ENCODE peak calls at places on chromosomes 5 and 9, in six cellular contexts. O, A, N, C, V and L are unnamed samples.

GRCh38 chr9:116465591-116466288 is 221.4 kb upstream of the TRIM32 start:
- DNase-seq in O (no peak), A (no peak), N (no peak), C (no peak), V (no peak), L (no peak)

GRCh38 chr5:141945511-141946024 is 12.4 kb downstream of the PCDH12 start:
- DNase-seq in O (no peak), A (no peak), N (no peak), C (peak), V (no peak), L (no peak)

GRCh38 chr5:100516285-100516684 is 18.9 kb upstream of the FAM174A start:
- DNase-seq in O (no peak), A (no peak), N (no peak), C (no peak), V (peak), L (no peak)

GRCh38 chr5:91381774-91382492 is 1.2 kb downstream of the ARRDC3 start:
- DNase-seq in O (peak), A (peak), N (peak), C (peak), V (peak), L (peak)

GRCh38 chr9:137303893-137304382 is 1.9 kb upstream of the NRARP start:
- DNase-seq in O (no peak), A (no peak), N (no peak), C (peak), V (no peak), L (no peak)

GRCh38 chr9:135559606-135560005 is 1.9 kb upstream of the PAEP start:
- DNase-seq in O (no peak), A (no peak), N (peak), C (no peak), V (no peak), L (no peak)

GRCh38 chr9:9790216-9790872 is 822.5 kb downstream of the PTPRD start:
- DNase-seq in O (no peak), A (no peak), N (peak), C (peak), V (peak), L (no peak)

GRCh38 chr5:60196382-60197113 is 303.0 kb upstream of the PDE4D start:
- DNase-seq in O (peak), A (peak), N (peak), C (no peak), V (no peak), L (no peak)

GRCh38 chr5:132464155-132464939 is 26.2 kb downstream of the IRF1 start:
- DNase-seq in O (no peak), A (peak), N (no peak), C (peak), V (peak), L (no peak)

GRCh38 chr5:93621340-93621872 is 38.4 kb downstream of the NR2F1 start:
- DNase-seq in O (no peak), A (peak), N (peak), C (peak), V (no peak), L (no peak)

GRCh38 chr5:126438267-126438666 is 15.1 kb downstream of the GRAMD2B start:
- DNase-seq in O (no peak), A (no peak), N (no peak), C (no peak), V (no peak), L (no peak)

GRCh38 chr9:131946169-131946568 is 133.5 kb downstream of the MED27 start:
- DNase-seq in O (no peak), A (no peak), N (no peak), C (no peak), V (no peak), L (no peak)

GRCh38 chr9:133163559-133164208 is at the start of gene GBGT1:
- DNase-seq in O (no peak), A (peak), N (no peak), C (peak), V (no peak), L (peak)

GRCh38 chr5:142303576-142303975 is 21.2 kb downstream of the SPRY4 start:
- DNase-seq in O (no peak), A (no peak), N (no peak), C (no peak), V (no peak), L (no peak)

GRCh38 chr5:10536931-10537579 is 26.8 kb upstream of the ANKRD33B start:
- DNase-seq in O (no peak), A (no peak), N (no peak), C (no peak), V (peak), L (no peak)

GRCh38 chr5:130528474-130528873 is 624.2 kb downstream of the CHSY3 start:
- DNase-seq in O (no peak), A (no peak), N (peak), C (no peak), V (no peak), L (no peak)

GRCh38 chr9:121774715-121775613 is 123.5 kb downstream of the DAB2IP start:
- DNase-seq in O (no peak), A (peak), N (no peak), C (no peak), V (no peak), L (no peak)

GRCh38 chr9:17280350-17281012 is 145.6 kb downstream of the CNTLN start:
- DNase-seq in O (no peak), A (no peak), N (no peak), C (no peak), V (no peak), L (no peak)

GRCh38 chr5:88656196-88656935 is 226.6 kb downstream of the MEF2C start:
- DNase-seq in O (no peak), A (no peak), N (no peak), C (no peak), V (no peak), L (no peak)

GRCh38 chr9:36623280-36623679 is 50.6 kb downstream of the MELK start:
- DNase-seq in O (no peak), A (no peak), N (peak), C (no peak), V (no peak), L (no peak)

GRCh38 chr9:90025816-90026215 is 421.0 kb downstream of the GADD45G start:
- DNase-seq in O (no peak), A (no peak), N (peak), C (no peak), V (no peak), L (no peak)

GRCh38 chr5:62742214-62742613 is 163.6 kb downstream of the LRRC70 start:
- DNase-seq in O (no peak), A (no peak), N (no peak), C (no peak), V (no peak), L (no peak)

GRCh38 chr5:11854926-11855325 is 49.3 kb downstream of the CTNND2 start:
- DNase-seq in O (no peak), A (no peak), N (no peak), C (peak), V (no peak), L (no peak)

GRCh38 chr5:11853140-11853539 is 51.1 kb downstream of the CTNND2 start:
- DNase-seq in O (no peak), A (no peak), N (no peak), C (no peak), V (no peak), L (no peak)

GRCh38 chr5:11853796-11854195 is 50.5 kb downstream of the CTNND2 start:
- DNase-seq in O (no peak), A (no peak), N (no peak), C (no peak), V (no peak), L (no peak)

GRCh38 chr5:11851965-11852745 is 52.1 kb downstream of the CTNND2 start:
- DNase-seq in O (no peak), A (no peak), N (no peak), C (peak), V (no peak), L (no peak)

DNA sequence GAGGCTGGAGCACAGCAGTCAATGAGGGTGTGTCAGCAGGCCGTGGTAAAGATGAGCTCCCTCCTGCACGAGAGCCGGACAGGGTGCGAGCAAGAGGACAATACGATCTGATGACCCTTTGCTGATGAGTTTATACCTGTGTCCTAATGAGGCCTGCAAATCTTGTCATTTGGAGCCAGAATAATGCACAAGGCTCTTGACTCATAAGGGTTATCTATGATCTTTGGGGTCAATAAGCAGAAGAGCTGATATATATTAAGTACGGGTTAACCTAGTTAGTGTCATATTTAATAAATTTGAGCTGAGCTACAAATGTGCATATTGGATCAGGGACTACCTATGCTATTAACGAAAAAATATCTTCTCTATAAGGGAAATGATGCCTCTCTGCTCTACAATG is 46.9 kb downstream of the CTNND2 start:
- DNase-seq in O (no peak), A (no peak), N (no peak), C (no peak), V (no peak), L (no peak)
- TF ChIP-seq CTCF in O (no peak), A (no peak), N (no peak), C (no peak), V (no peak), L (no peak)

GRCh38 chr5:179729303-179729702 is 3.3 kb upstream of the MAML1 start:
- DNase-seq in O (no peak), A (no peak), N (no peak), C (no peak), V (no peak), L (no peak)

GRCh38 chr5:179731791-179732411 is 721 bp upstream of the MAML1 start:
- DNase-seq in O (no peak), A (peak), N (peak), C (no peak), V (no peak), L (no peak)

GRCh38 chr5:179730852-179731251 is 1.8 kb upstream of the MAML1 start:
- DNase-seq in O (no peak), A (no peak), N (no peak), C (no peak), V (peak), L (no peak)

GRCh38 chr5:179730356-179730755 is 2.3 kb upstream of the MAML1 start:
- DNase-seq in O (no peak), A (no peak), N (no peak), C (no peak), V (no peak), L (no peak)

GRCh38 chr5:179729727-179730126 is 2.9 kb upstream of the MAML1 start:
- DNase-seq in O (no peak), A (no peak), N (no peak), C (no peak), V (no peak), L (no peak)
- H3K27ac ChIP-seq in O (no peak), A (no peak), N (no peak), C (no peak), V (peak), L (no peak)

GRCh38 chr9:15403155-15403554 is 19.5 kb upstream of the SNAPC3 start:
- DNase-seq in O (peak), A (no peak), N (peak), C (peak), V (no peak), L (no peak)
- TF ChIP-seq CTCF in O (peak), A (no peak), N (peak), C (peak), V (no peak), L (no peak)

DNA sequence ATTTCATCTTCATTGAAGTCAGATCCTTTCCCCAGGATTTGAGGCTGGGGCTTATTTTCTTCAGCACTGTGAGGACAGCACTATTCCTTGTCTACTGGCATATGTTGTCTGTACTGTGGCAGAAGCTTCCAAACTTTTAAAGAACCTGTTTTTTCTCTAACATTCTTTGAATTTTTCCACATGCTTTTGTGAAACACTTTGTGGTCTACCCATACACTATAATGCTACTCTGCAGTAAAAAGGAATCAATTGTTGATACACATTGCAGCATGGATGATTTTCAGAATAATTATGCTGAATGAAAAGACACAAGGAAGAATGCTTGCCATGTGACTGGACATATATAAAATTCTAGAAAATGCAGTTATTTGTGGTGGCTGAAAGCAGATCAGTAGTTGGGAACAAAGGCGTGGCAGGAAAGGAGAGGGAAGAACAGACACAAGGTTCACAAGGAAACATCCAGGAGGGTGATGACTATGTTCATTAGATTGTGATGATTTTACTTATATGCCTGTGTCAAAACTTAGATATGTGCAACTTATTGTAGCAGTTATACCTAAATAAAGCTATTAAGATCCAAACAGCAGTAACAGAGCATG is 96.8 kb downstream of the WNK2 start:
- DNase-seq in O (no peak), A (no peak), N (peak), C (no peak), V (no peak), L (no peak)
- H3K27ac ChIP-seq in O (no peak), A (no peak), N (no peak), C (no peak), V (no peak), L (no peak)

GRCh38 chr5:147759441-147759840 is 23.1 kb downstream of the JAKMIP2 start:
- DNase-seq in O (no peak), A (no peak), N (no peak), C (no peak), V (no peak), L (no peak)
- TF ChIP-seq CTCF in O (no peak), A (no peak), N (no peak), C (no peak), V (no peak), L (no peak)

GRCh38 chr5:175685701-175686350 is 28.0 kb downstream of the HRH2 start:
- DNase-seq in O (no peak), A (no peak), N (no peak), C (no peak), V (no peak), L (no peak)

GRCh38 chr5:175687231-175687701 is 29.4 kb downstream of the HRH2 start:
- DNase-seq in O (no peak), A (no peak), N (no peak), C (no peak), V (no peak), L (no peak)

GRCh38 chr5:175684931-175685330 is 27.1 kb downstream of the HRH2 start:
- DNase-seq in O (no peak), A (no peak), N (no peak), C (no peak), V (no peak), L (no peak)

GRCh38 chr5:175686826-175687225 is 29.0 kb downstream of the HRH2 start:
- DNase-seq in O (no peak), A (no peak), N (no peak), C (no peak), V (no peak), L (no peak)

GRCh38 chr5:175686396-175686795 is 28.5 kb downstream of the HRH2 start:
- DNase-seq in O (no peak), A (no peak), N (no peak), C (no peak), V (no peak), L (no peak)
- H3K27ac ChIP-seq in O (no peak), A (no peak), N (no peak), C (no peak), V (no peak), L (no peak)

GRCh38 chr5:176608937-176609723 is 826 bp downstream of the GPRIN1 start:
- DNase-seq in O (no peak), A (no peak), N (no peak), C (no peak), V (no peak), L (no peak)

GRCh38 chr5:176611435-176611834 is 1.5 kb upstream of the GPRIN1 start:
- DNase-seq in O (peak), A (peak), N (peak), C (peak), V (peak), L (peak)

GRCh38 chr5:176610430-176610763 is 441 bp upstream of the GPRIN1 start:
- DNase-seq in O (no peak), A (no peak), N (no peak), C (no peak), V (no peak), L (no peak)

GRCh38 chr5:176608142-176608705 is 1.7 kb downstream of the GPRIN1 start:
- DNase-seq in O (no peak), A (no peak), N (no peak), C (no peak), V (peak), L (no peak)

GRCh38 chr5:176609724-176610429 is at the start of gene GPRIN1:
- DNase-seq in O (peak), A (no peak), N (peak), C (peak), V (peak), L (no peak)
- TF ChIP-seq CTCF in O (peak), A (no peak), N (peak), C (peak), V (peak), L (no peak)